ENCODE peak calls at places on chromosomes 7 and 10, in eight cellular contexts. One of them, this sample, is unnamed.

GRCh38 chr7:57328457-57328856 is 121.5 kb upstream of the ZNF716 start:
- DNase-seq in GM12865: no peak
- DNase-seq in Peyer's patch: no peak
- DNase-seq in cardiac fibroblast: no peak
- DNase-seq in fibroblast of the aortic adventitia: no peak
- DNase-seq in GM06990: no peak
- DNase-seq in fibroblast of lung: no peak
- DNase-seq in ovary: no peak
- DNase-seq in this sample: no peak

GRCh38 chr10:100887761-100888296 is 24.9 kb upstream of the SLF2 start:
- DNase-seq in GM12865: no peak
- DNase-seq in Peyer's patch: no peak
- DNase-seq in cardiac fibroblast: no peak
- DNase-seq in fibroblast of the aortic adventitia: no peak
- DNase-seq in GM06990: no peak
- DNase-seq in fibroblast of lung: no peak
- DNase-seq in ovary: no peak
- DNase-seq in this sample: no peak

GRCh38 chr10:6721964-6722615 is 142.0 kb upstream of the PRKCQ start:
- DNase-seq in GM12865: no peak
- DNase-seq in Peyer's patch: no peak
- DNase-seq in cardiac fibroblast: peak
- DNase-seq in fibroblast of the aortic adventitia: peak
- DNase-seq in GM06990: no peak
- DNase-seq in fibroblast of lung: peak
- DNase-seq in ovary: no peak
- DNase-seq in this sample: peak

GRCh38 chr7:14321947-14322346 is 332.5 kb upstream of the ETV1 start:
- DNase-seq in GM12865: no peak
- DNase-seq in Peyer's patch: no peak
- DNase-seq in cardiac fibroblast: no peak
- DNase-seq in fibroblast of the aortic adventitia: no peak
- DNase-seq in GM06990: no peak
- DNase-seq in fibroblast of lung: no peak
- DNase-seq in ovary: no peak
- DNase-seq in this sample: no peak

GRCh38 chr7:1924185-1924817 is 254.2 kb downstream of the ELFN1 start:
- DNase-seq in GM12865: no peak
- DNase-seq in Peyer's patch: no peak
- DNase-seq in cardiac fibroblast: peak
- DNase-seq in fibroblast of the aortic adventitia: peak
- DNase-seq in GM06990: no peak
- DNase-seq in fibroblast of lung: peak
- DNase-seq in ovary: no peak
- DNase-seq in this sample: no peak

GRCh38 chr10:113384181-113384580 is 168.7 kb upstream of the HABP2 start:
- DNase-seq in GM12865: no peak
- DNase-seq in Peyer's patch: no peak
- DNase-seq in cardiac fibroblast: no peak
- DNase-seq in fibroblast of the aortic adventitia: peak
- DNase-seq in GM06990: no peak
- DNase-seq in fibroblast of lung: no peak
- DNase-seq in ovary: no peak
- DNase-seq in this sample: no peak

GRCh38 chr7:68892211-68892610 is 706.1 kb upstream of the AUTS2 start:
- DNase-seq in GM12865: no peak
- DNase-seq in Peyer's patch: no peak
- DNase-seq in cardiac fibroblast: no peak
- DNase-seq in fibroblast of the aortic adventitia: peak
- DNase-seq in GM06990: no peak
- DNase-seq in fibroblast of lung: peak
- DNase-seq in ovary: no peak
- DNase-seq in this sample: no peak

GRCh38 chr10:91077549-91078017 is 142.9 kb upstream of the PCGF5 start:
- DNase-seq in GM12865: no peak
- DNase-seq in Peyer's patch: no peak
- DNase-seq in cardiac fibroblast: peak
- DNase-seq in fibroblast of the aortic adventitia: peak
- DNase-seq in GM06990: no peak
- DNase-seq in fibroblast of lung: peak
- DNase-seq in ovary: no peak
- DNase-seq in this sample: peak

GRCh38 chr10:117677239-117677638 is 134.7 kb downstream of the EMX2 start:
- DNase-seq in GM12865: no peak
- DNase-seq in Peyer's patch: no peak
- DNase-seq in cardiac fibroblast: no peak
- DNase-seq in fibroblast of the aortic adventitia: no peak
- DNase-seq in GM06990: no peak
- DNase-seq in fibroblast of lung: no peak
- DNase-seq in ovary: no peak
- DNase-seq in this sample: no peak

GRCh38 chr10:30724296-30724695 is 94.7 kb upstream of the LYZL2 start:
- DNase-seq in GM12865: no peak
- DNase-seq in Peyer's patch: no peak
- DNase-seq in cardiac fibroblast: peak
- DNase-seq in fibroblast of the aortic adventitia: no peak
- DNase-seq in GM06990: no peak
- DNase-seq in fibroblast of lung: no peak
- DNase-seq in ovary: no peak
- DNase-seq in this sample: no peak

GRCh38 chr7:12670071-12670729 is 17.2 kb upstream of the ARL4A start:
- DNase-seq in GM12865: no peak
- DNase-seq in Peyer's patch: no peak
- DNase-seq in cardiac fibroblast: peak
- DNase-seq in fibroblast of the aortic adventitia: peak
- DNase-seq in GM06990: no peak
- DNase-seq in fibroblast of lung: peak
- DNase-seq in ovary: no peak
- DNase-seq in this sample: no peak

GRCh38 chr7:108947521-108947920 is 377.8 kb downstream of the DNAJB9 start:
- DNase-seq in GM12865: no peak
- DNase-seq in Peyer's patch: no peak
- DNase-seq in cardiac fibroblast: no peak
- DNase-seq in fibroblast of the aortic adventitia: no peak
- DNase-seq in GM06990: no peak
- DNase-seq in fibroblast of lung: no peak
- DNase-seq in ovary: no peak
- DNase-seq in this sample: no peak

GRCh38 chr7:54812747-54813146 is 53.7 kb upstream of the SEC61G start:
- DNase-seq in GM12865: no peak
- DNase-seq in Peyer's patch: no peak
- DNase-seq in cardiac fibroblast: no peak
- DNase-seq in fibroblast of the aortic adventitia: no peak
- DNase-seq in GM06990: no peak
- DNase-seq in fibroblast of lung: peak
- DNase-seq in ovary: no peak
- DNase-seq in this sample: no peak

GRCh38 chr7:151877911-151878835 is 1.3 kb upstream of the PRKAG2 start:
- DNase-seq in GM12865: no peak
- DNase-seq in Peyer's patch: no peak
- DNase-seq in cardiac fibroblast: no peak
- DNase-seq in fibroblast of the aortic adventitia: no peak
- DNase-seq in GM06990: no peak
- DNase-seq in fibroblast of lung: no peak
- DNase-seq in ovary: no peak
- DNase-seq in this sample: no peak

GRCh38 chr7:55589905-55590304 is 17.6 kb upstream of the VOPP1 start:
- DNase-seq in GM12865: no peak
- DNase-seq in Peyer's patch: no peak
- DNase-seq in cardiac fibroblast: no peak
- DNase-seq in fibroblast of the aortic adventitia: no peak
- DNase-seq in GM06990: no peak
- DNase-seq in fibroblast of lung: no peak
- DNase-seq in ovary: no peak
- DNase-seq in this sample: no peak

GRCh38 chr7:44537442-44537841 is 3.7 kb downstream of the NPC1L1 start:
- DNase-seq in GM12865: no peak
- DNase-seq in Peyer's patch: no peak
- DNase-seq in cardiac fibroblast: no peak
- DNase-seq in fibroblast of the aortic adventitia: no peak
- DNase-seq in GM06990: no peak
- DNase-seq in fibroblast of lung: no peak
- DNase-seq in ovary: no peak
- DNase-seq in this sample: no peak
- TF ChIP-seq CTCF in GM12865: no peak
- TF ChIP-seq CTCF in Peyer's patch: no peak
- TF ChIP-seq CTCF in cardiac fibroblast: no peak
- TF ChIP-seq CTCF in fibroblast of the aortic adventitia: no peak
- TF ChIP-seq CTCF in GM06990: no peak
- TF ChIP-seq CTCF in fibroblast of lung: no peak
- TF ChIP-seq CTCF in ovary: no peak
- TF ChIP-seq CTCF in this sample: no peak

GRCh38 chr10:119408969-119409371 is 133.5 kb downstream of the RGS10 start:
- DNase-seq in GM12865: no peak
- DNase-seq in Peyer's patch: no peak
- DNase-seq in cardiac fibroblast: peak
- DNase-seq in fibroblast of the aortic adventitia: no peak
- DNase-seq in GM06990: no peak
- DNase-seq in fibroblast of lung: no peak
- DNase-seq in ovary: peak
- DNase-seq in this sample: no peak
- H3K4me3 ChIP-seq in GM12865: no peak
- H3K4me3 ChIP-seq in Peyer's patch: no peak
- H3K4me3 ChIP-seq in cardiac fibroblast: no peak
- H3K4me3 ChIP-seq in fibroblast of the aortic adventitia: no peak
- H3K4me3 ChIP-seq in GM06990: no peak
- H3K4me3 ChIP-seq in fibroblast of lung: no peak
- H3K4me3 ChIP-seq in ovary: no peak
- H3K4me3 ChIP-seq in this sample: no peak

GRCh38 chr10:24723788-24724380 is at the start of gene ARHGAP21:
- DNase-seq in GM12865: peak
- DNase-seq in Peyer's patch: peak
- DNase-seq in cardiac fibroblast: peak
- DNase-seq in fibroblast of the aortic adventitia: peak
- DNase-seq in GM06990: peak
- DNase-seq in fibroblast of lung: peak
- DNase-seq in ovary: peak
- DNase-seq in this sample: peak
- TF ChIP-seq CTCF in GM12865: no peak
- TF ChIP-seq CTCF in Peyer's patch: no peak
- TF ChIP-seq CTCF in cardiac fibroblast: no peak
- TF ChIP-seq CTCF in fibroblast of the aortic adventitia: no peak
- TF ChIP-seq CTCF in GM06990: peak
- TF ChIP-seq CTCF in fibroblast of lung: no peak
- TF ChIP-seq CTCF in ovary: no peak
- TF ChIP-seq CTCF in this sample: peak

GRCh38 chr7:28782362-28782761 is 175.8 kb downstream of the TRIL start:
- DNase-seq in GM12865: no peak
- DNase-seq in Peyer's patch: no peak
- DNase-seq in cardiac fibroblast: no peak
- DNase-seq in fibroblast of the aortic adventitia: no peak
- DNase-seq in GM06990: no peak
- DNase-seq in fibroblast of lung: no peak
- DNase-seq in ovary: no peak
- DNase-seq in this sample: no peak
- H3K4me3 ChIP-seq in GM12865: no peak
- H3K4me3 ChIP-seq in Peyer's patch: no peak
- H3K4me3 ChIP-seq in cardiac fibroblast: no peak
- H3K4me3 ChIP-seq in fibroblast of the aortic adventitia: no peak
- H3K4me3 ChIP-seq in GM06990: no peak
- H3K4me3 ChIP-seq in fibroblast of lung: no peak
- H3K4me3 ChIP-seq in ovary: no peak
- H3K4me3 ChIP-seq in this sample: no peak

GRCh38 chr7:123682690-123683089 is 27.0 kb downstream of the LMOD2 start:
- DNase-seq in GM12865: peak
- DNase-seq in Peyer's patch: no peak
- DNase-seq in cardiac fibroblast: peak
- DNase-seq in fibroblast of the aortic adventitia: peak
- DNase-seq in GM06990: no peak
- DNase-seq in fibroblast of lung: peak
- DNase-seq in ovary: no peak
- DNase-seq in this sample: peak
- TF ChIP-seq CTCF in GM12865: peak
- TF ChIP-seq CTCF in Peyer's patch: peak
- TF ChIP-seq CTCF in cardiac fibroblast: peak
- TF ChIP-seq CTCF in fibroblast of the aortic adventitia: peak
- TF ChIP-seq CTCF in GM06990: peak
- TF ChIP-seq CTCF in fibroblast of lung: peak
- TF ChIP-seq CTCF in ovary: peak
- TF ChIP-seq CTCF in this sample: peak

DNA sequence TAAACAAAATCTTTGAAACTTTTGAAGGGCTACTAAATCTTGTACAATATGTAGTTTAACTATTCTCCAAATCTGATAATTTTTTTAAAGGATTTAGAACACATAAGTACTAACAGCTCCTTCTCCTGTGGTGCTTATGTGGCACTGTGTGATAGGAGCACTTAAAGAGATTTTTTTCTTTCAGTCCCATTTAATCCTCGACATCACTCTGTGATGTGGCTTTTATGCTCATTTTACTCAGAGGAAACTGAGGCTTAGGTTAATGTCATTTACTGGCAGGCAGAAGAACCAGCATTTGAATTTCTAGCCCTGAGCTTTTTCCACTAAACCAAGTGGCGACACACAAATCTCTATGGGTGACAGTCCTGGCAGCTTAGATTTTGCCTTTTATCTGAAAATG is 92.4 kb downstream of the SAMD9 start:
- DNase-seq in GM12865: no peak
- DNase-seq in Peyer's patch: no peak
- DNase-seq in cardiac fibroblast: no peak
- DNase-seq in fibroblast of the aortic adventitia: no peak
- DNase-seq in GM06990: no peak
- DNase-seq in fibroblast of lung: no peak
- DNase-seq in ovary: no peak
- DNase-seq in this sample: no peak
- H3K4me3 ChIP-seq in GM12865: no peak
- H3K4me3 ChIP-seq in Peyer's patch: no peak
- H3K4me3 ChIP-seq in cardiac fibroblast: no peak
- H3K4me3 ChIP-seq in fibroblast of the aortic adventitia: no peak
- H3K4me3 ChIP-seq in GM06990: no peak
- H3K4me3 ChIP-seq in fibroblast of lung: no peak
- H3K4me3 ChIP-seq in ovary: no peak
- H3K4me3 ChIP-seq in this sample: no peak

GRCh38 chr7:17181482-17181881 is 117.0 kb upstream of the AHR start:
- DNase-seq in GM12865: no peak
- DNase-seq in Peyer's patch: no peak
- DNase-seq in cardiac fibroblast: no peak
- DNase-seq in fibroblast of the aortic adventitia: no peak
- DNase-seq in GM06990: no peak
- DNase-seq in fibroblast of lung: no peak
- DNase-seq in ovary: no peak
- DNase-seq in this sample: no peak
- TF ChIP-seq CTCF in GM12865: no peak
- TF ChIP-seq CTCF in Peyer's patch: no peak
- TF ChIP-seq CTCF in cardiac fibroblast: no peak
- TF ChIP-seq CTCF in fibroblast of the aortic adventitia: no peak
- TF ChIP-seq CTCF in GM06990: no peak
- TF ChIP-seq CTCF in fibroblast of lung: no peak
- TF ChIP-seq CTCF in ovary: no peak
- TF ChIP-seq CTCF in this sample: no peak

GRCh38 chr10:75276029-75276872 is 40.5 kb upstream of the COMTD1 start:
- DNase-seq in GM12865: no peak
- DNase-seq in Peyer's patch: no peak
- DNase-seq in cardiac fibroblast: no peak
- DNase-seq in fibroblast of the aortic adventitia: no peak
- DNase-seq in GM06990: no peak
- DNase-seq in fibroblast of lung: no peak
- DNase-seq in ovary: no peak
- DNase-seq in this sample: no peak
- H3K4me3 ChIP-seq in GM12865: no peak
- H3K4me3 ChIP-seq in Peyer's patch: no peak
- H3K4me3 ChIP-seq in cardiac fibroblast: no peak
- H3K4me3 ChIP-seq in fibroblast of the aortic adventitia: no peak
- H3K4me3 ChIP-seq in GM06990: no peak
- H3K4me3 ChIP-seq in fibroblast of lung: no peak
- H3K4me3 ChIP-seq in ovary: no peak
- H3K4me3 ChIP-seq in this sample: no peak